ENCODE peak calls at places on chromosomes 6 and 20, in four cellular contexts. G, C, N and A are unnamed samples.

GRCh38 chr20:4850960-4851359 is 129.3 kb downstream of the PRND start:
- DNase-seq in N (no peak), G (no peak), C (no peak), A (no peak)

GRCh38 chr6:2546941-2547716 is 203.6 kb downstream of the MYLK4 start:
- DNase-seq in C (no peak), G (no peak), N (no peak), A (no peak)

GRCh38 chr20:8860011-8860495 is 208.8 kb upstream of the PLCB4 start:
- DNase-seq in N (no peak), G (no peak), C (no peak), A (no peak)

GRCh38 chr6:127128066-127128465 is 9.6 kb downstream of the RSPO3 start:
- DNase-seq in N (no peak), C (no peak), G (no peak), A (no peak)

GRCh38 chr20:37828584-37829527 is 74.1 kb upstream of the VSTM2L start:
- DNase-seq in C (no peak), G (no peak), N (no peak), A (no peak)

GRCh38 chr6:139572001-139572400 is 197.6 kb upstream of the CITED2 start:
- DNase-seq in G (no peak), N (no peak), C (no peak), A (no peak)

GRCh38 chr6:138234363-138234762 is 16.1 kb upstream of the PBOV1 start:
- DNase-seq in N (no peak), G (no peak), C (no peak), A (no peak)

GRCh38 chr20:57698191-57698866 is 11.5 kb downstream of the PMEPA1 start:
- DNase-seq in G (no peak), N (no peak), C (peak; percentile 57), A (no peak)

GRCh38 chr6:10418862-10419748 is 4.2 kb upstream of the TFAP2A start:
- DNase-seq in N (peak; percentile 71), C (no peak), G (no peak), A (peak; percentile 83)

GRCh38 chr6:153129873-153130514 is 1.1 kb downstream of the RGS17 start:
- DNase-seq in N (no peak), G (no peak), C (peak; percentile 73), A (peak; percentile 29)

GRCh38 chr6:68726307-68726706 is 91.2 kb downstream of the ADGRB3 start:
- DNase-seq in C (no peak), G (no peak), N (no peak), A (no peak)

DNA sequence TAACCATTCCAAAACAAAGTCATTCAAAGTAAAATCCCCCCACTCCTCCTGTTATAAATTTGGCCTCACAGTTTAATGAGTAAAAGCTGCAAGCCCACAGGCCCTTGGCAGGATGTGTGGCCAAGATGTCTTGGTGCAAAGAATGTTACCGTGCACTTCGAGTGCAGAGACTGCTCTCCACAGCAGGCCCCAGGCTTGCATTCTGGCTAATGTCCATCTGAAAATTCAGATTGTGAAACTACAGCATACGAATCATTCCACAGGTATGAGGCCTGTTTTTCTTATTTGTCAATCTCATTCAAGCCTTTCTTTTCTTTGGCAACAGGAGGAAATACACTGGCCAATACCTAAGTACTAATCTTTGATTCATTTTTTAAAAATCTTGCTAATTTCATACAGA is 7.1 kb downstream of the RPS6KA2 start:
- DNase-seq in G (no peak), C (peak; percentile 47), N (no peak), A (no peak)
- TF ChIP-seq USF1 in G (no peak), C (no peak), N (no peak), A (no peak)

GRCh38 chr6:85425997-85426396 is 23.9 kb upstream of the NT5E start:
- DNase-seq in G (no peak), C (no peak), N (no peak), A (no peak)
- TF ChIP-seq USF1 in G (no peak), C (no peak), N (no peak), A (no peak)

GRCh38 chr6:117930645-117931044 is 23.6 kb downstream of the SLC35F1 start:
- DNase-seq in C (no peak), G (no peak), N (no peak), A (no peak)

GRCh38 chr6:117929501-117929900 is 22.4 kb downstream of the SLC35F1 start:
- DNase-seq in C (no peak), N (no peak), G (no peak), A (no peak)

GRCh38 chr6:117932001-117932400 is 24.9 kb downstream of the SLC35F1 start:
- DNase-seq in G (no peak), N (no peak), C (no peak), A (no peak)

GRCh38 chr6:117932676-117933075 is 25.6 kb downstream of the SLC35F1 start:
- DNase-seq in N (no peak), G (no peak), C (no peak), A (no peak)

DNA sequence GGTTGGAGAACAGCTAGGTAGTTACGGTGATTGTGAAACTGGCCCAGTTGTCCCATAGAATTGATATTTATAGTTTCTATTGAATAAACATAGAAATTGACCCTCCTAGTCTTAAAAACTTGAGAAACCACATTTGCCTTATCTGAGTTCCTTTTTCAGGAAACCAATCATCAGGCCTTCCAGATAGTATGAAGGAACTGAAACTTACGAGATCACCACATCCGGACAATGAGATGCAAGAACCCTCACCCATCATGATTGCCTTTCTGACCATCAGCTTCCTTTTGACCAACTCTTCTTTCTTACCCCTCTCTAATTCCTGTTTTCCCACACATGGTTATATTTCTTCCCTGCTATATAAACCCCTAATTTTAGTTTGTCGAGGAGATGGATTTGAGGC is 21.8 kb downstream of the SLC35F1 start:
- DNase-seq in N (no peak), G (no peak), C (no peak), A (no peak)
- TF ChIP-seq USF1 in N (no peak), G (no peak), C (no peak), A (no peak)

DNA sequence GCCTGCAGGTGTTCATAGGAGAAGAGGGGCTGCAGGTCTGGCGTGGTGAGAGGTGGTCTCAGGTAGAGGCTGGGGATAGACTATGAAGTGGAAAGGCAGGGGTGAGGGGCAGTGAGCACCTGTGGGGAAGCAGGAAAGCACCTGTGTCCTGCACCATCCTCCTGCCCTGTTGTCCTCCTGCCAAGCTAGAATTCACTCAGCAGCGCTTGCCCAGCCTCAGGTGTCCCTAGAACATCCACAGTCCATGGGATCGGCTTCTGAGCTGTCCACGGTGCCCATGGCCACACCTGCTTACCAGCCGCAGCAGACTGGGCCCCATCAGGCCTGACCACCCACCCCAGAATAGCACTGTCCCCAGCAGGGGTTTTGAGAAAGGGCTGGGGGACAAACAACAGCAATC is 456.2 kb upstream of the SULF2 start:
- DNase-seq in G (no peak), N (no peak), C (no peak), A (no peak)
- TF ChIP-seq USF1 in G (no peak), N (no peak), C (no peak), A (no peak)

GRCh38 chr6:66189915-66190314 is 482.9 kb upstream of the EYS start:
- DNase-seq in G (no peak), N (no peak), C (no peak), A (no peak)

GRCh38 chr6:66179363-66179762 is 472.3 kb upstream of the EYS start:
- DNase-seq in G (no peak), C (no peak), N (no peak), A (no peak)

GRCh38 chr6:66183982-66184555 is 477.0 kb upstream of the EYS start:
- DNase-seq in G (no peak), C (no peak), N (no peak), A (no peak)
- TF ChIP-seq USF1 in G (no peak), C (no peak), N (no peak), A (no peak)

GRCh38 chr6:169654590-169655391 is 47.0 kb downstream of the WDR27 start:
- DNase-seq in C (peak; percentile 68), G (no peak), N (no peak), A (peak; percentile 59)
- TF ChIP-seq USF1 in C (no peak), G (no peak), N (no peak), A (no peak)

GRCh38 chr6:28377879-28378278 is 21.7 kb downstream of the ZSCAN12 start:
- DNase-seq in N (no peak), G (no peak), C (no peak), A (no peak)
- TF ChIP-seq USF1 in N (no peak), G (no peak), C (no peak), A (no peak)

GRCh38 chr20:23096986-23097520 is 10.9 kb upstream of the CD93 start:
- DNase-seq in G (no peak), C (no peak), N (no peak), A (no peak)
- TF ChIP-seq USF1 in G (no peak), C (no peak), N (no peak), A (no peak)

DNA sequence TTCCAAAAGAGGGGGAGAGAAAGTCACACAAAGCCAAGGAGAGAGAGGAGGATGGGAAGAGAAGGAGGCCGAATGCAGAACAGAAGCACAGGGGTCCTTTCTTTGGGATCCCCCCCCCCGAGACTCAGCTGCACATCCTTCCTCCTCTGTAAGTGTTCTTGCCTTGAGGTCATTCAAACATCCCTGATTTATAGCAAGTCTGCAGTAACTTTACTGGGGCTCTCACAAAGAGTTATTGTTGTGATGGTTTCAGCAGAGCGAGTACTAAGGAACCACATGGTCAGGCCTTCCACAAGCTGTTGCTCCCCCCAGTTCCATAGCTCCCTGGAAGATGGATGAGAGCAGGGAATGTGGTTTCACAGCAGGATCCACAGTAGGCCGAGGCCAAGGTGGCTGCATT is 351.5 kb upstream of the CDH4 start:
- DNase-seq in N (no peak), C (no peak), G (no peak), A (no peak)
- TF ChIP-seq USF1 in N (no peak), C (no peak), G (no peak), A (no peak)

GRCh38 chr20:59044295-59044694 is 1.7 kb upstream of the PRELID3B start:
- DNase-seq in N (no peak), C (no peak), G (no peak), A (no peak)

GRCh38 chr20:59042796-59043621 is 423 bp upstream of the PRELID3B start:
- DNase-seq in G (peak; percentile 61), N (peak; percentile 97), C (peak; percentile 100), A (peak; percentile 91)

GRCh38 chr20:59040682-59041081 is 1.9 kb downstream of the PRELID3B start:
- DNase-seq in N (no peak), C (no peak), G (no peak), A (no peak)

GRCh38 chr20:59043698-59044097 is 1.1 kb upstream of the PRELID3B start:
- DNase-seq in N (no peak), G (no peak), C (no peak), A (no peak)

DNA sequence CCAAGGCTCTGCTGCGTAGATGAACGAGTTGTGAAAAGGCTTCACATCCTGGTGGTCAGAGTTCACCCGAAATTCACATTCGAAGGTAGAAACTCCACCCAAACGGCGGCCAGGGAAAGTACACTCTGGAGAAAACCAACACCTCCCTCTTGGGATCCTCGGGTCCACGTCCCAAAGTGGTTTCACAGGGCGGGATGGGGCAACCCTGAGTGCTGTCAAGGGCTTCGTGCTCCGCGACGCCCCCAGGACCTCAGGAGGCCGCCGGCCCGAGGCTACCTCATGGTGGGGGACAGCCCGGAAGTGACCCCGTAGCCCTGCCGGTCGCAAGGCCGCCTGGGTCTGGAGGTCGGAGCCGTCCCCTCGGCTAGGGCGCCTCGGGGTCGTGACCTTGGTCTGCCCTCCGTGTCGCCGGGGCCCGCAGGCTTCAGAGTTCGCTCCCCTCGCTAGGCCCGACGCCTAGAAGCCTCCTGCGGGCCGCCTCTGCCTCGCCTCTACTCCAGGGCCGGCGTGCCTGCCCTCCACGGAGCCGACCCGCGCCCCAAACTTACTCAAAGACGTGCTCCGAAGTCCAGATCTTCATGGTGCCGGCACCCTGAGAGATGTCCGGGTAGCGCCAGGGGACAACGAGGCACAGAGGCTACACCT is at the start of gene PRELID3B:
- DNase-seq in C (peak; percentile 69), G (no peak), N (peak; percentile 70), A (peak; percentile 50)
- TF ChIP-seq USF1 in C (peak; percentile 34), G (no peak), N (no peak), A (peak; percentile 49)